ENCODE peak calls at places on chromosome 4, in four cellular contexts. F, W, C and M are unnamed samples.

GRCh38 chr4:184100297-184100885 is 117.3 kb downstream of the ENPP6 start:
- DNase-seq in F (no peak), W (peak; percentile 51), C (no peak), M (no peak)

GRCh38 chr4:173074501-173074946 is 94.1 kb upstream of the GALNT7 start:
- DNase-seq in F (no peak), W (no peak), C (no peak), M (no peak)

GRCh38 chr4:993111-994029 is at the start of gene SLC26A1:
- DNase-seq in F (no peak), W (no peak), C (no peak), M (no peak)

GRCh38 chr4:41108481-41108880 is 105.9 kb downstream of the APBB2 start:
- DNase-seq in F (no peak), W (no peak), C (no peak), M (no peak)

GRCh38 chr4:10204401-10205058 is 87.9 kb upstream of the WDR1 start:
- DNase-seq in F (no peak), W (no peak), C (no peak), M (no peak)

GRCh38 chr4:11768251-11768972 is 339.7 kb upstream of the HS3ST1 start:
- DNase-seq in F (no peak), W (no peak), C (no peak), M (no peak)

GRCh38 chr4:41424541-41424940 is 113.4 kb upstream of the LIMCH1 start:
- DNase-seq in F (no peak), W (no peak), C (no peak), M (no peak)

GRCh38 chr4:85787133-85787532 is 312.2 kb downstream of the ARHGAP24 start:
- DNase-seq in F (no peak), W (no peak), C (no peak), M (no peak)

GRCh38 chr4:73620115-73620792 is at the start of gene RASSF6:
- DNase-seq in F (no peak), W (peak; percentile 86), C (no peak), M (no peak)

GRCh38 chr4:56668267-56668666 is 12.8 kb downstream of the HOPX start:
- DNase-seq in F (no peak), W (peak; percentile 56), C (no peak), M (no peak)

DNA sequence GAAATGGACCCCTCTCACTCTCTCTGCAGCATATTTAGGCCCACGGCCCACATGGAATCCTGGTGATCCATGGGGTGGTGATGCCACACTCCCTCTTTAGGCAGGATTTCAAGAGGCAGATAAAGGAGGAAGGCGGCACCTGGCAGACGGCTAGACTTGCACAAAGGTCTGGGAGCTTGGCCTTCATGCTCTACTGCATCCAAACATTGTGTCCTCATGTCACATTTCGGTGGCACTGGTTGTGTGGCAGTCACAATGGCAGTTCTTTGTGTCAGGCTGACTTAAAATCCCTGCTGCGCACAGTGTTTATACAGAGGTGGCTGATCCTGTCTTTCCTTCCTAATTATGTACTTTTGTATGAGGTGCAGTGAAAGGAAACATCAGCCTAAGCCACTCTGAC is 147.3 kb downstream of the STK32B start:
- DNase-seq in F (no peak), W (no peak), C (no peak), M (no peak)
- H3K27ac ChIP-seq in F (no peak overlapping the region), W (no peak overlapping the region), C (no peak overlapping the region), M (no peak overlapping the region)

DNA sequence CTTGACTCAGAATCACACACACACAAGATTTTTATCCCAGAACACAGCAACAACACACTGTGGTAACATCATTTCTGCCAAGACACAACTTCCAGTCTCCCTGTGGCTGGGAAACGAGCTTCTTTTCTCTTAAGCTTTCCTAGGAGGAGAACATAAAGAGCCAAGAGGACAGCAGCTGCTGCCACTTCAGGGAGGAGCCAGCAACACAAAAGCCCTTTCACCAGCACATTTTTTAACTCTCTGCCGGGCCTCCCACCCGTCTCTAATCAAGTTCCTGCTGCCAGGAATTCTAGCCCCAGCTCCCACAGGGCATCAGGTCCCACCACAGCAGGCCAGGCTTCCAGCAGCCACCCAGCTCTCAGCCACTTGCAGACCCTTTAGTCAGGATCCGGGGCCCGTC is 22.4 kb downstream of the FAT1 start:
- DNase-seq in F (peak; percentile 77), W (no peak), C (peak; percentile 39), M (no peak)
- H3K4me1 ChIP-seq in F (peaks cover 76% of the 10 kb centered on the region), W (no peaks in the 10 kb centered on the region), C (peaks cover 14% of the 10 kb centered on the region), M (peaks cover 77% of the 10 kb centered on the region)

GRCh38 chr4:87056884-87057283 is 122.1 kb downstream of the AFF1 start:
- DNase-seq in F (no peak), W (no peak), C (no peak), M (no peak)

GRCh38 chr4:87055340-87055739 is 120.5 kb downstream of the AFF1 start:
- DNase-seq in F (no peak), W (no peak), C (no peak), M (no peak)

GRCh38 chr4:87060957-87061356 is 126.1 kb downstream of the AFF1 start:
- DNase-seq in F (no peak), W (no peak), C (no peak), M (no peak)

GRCh38 chr4:87057835-87058234 is 123.0 kb downstream of the AFF1 start:
- DNase-seq in F (no peak), W (no peak), C (no peak), M (no peak)

DNA sequence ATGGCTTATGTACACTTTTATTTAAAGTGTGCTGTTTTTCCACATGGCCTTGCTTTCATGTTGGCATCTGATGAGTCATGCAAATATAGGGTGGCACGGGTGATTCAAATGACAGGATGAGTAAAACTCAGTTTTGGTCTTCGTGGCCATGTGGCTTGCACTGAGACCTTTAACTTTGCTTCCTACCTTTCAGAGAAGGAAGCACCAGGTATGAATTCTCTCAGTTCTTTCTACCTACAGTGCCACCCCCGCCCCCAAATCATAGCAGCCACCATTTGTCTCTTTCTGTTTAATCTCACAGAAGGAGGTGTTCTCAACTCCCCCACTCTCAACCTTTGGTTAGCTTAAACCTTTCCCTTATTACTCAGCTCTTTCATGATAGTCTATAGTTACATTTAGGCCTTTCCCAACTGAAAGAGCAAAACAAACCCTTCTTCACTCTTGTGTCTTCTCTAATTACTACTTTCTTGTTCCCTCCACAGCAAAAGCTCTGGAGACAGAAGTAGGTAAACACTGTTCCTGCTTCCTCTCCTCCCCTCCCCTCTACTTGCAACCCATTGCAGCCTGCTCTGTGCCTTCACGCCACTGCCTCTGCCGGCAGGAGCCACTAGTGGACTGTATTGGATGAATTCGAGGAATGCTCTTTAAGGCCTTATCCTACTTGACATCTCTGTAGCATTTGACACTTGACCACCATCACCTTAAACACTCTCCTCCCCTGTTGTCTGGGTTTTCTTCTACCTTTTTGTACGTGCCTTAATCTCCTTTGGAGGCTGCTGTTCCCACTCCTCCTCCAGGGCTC is 123.7 kb downstream of the AFF1 start:
- DNase-seq in F (no peak), W (no peak), C (no peak), M (no peak)
- TF ChIP-seq CTCF in F (peak; percentile 29), W (no peak), C (no peak), M (no peak)

GRCh38 chr4:47482326-47482725 is 2.7 kb upstream of the ATP10D start:
- DNase-seq in F (no peak), W (no peak), C (no peak), M (no peak)

GRCh38 chr4:47483722-47484121 is 1.4 kb upstream of the ATP10D start:
- DNase-seq in F (no peak), W (peak; percentile 44), C (no peak), M (no peak)

GRCh38 chr4:47486306-47486705 is 1.2 kb downstream of the ATP10D start:
- DNase-seq in F (no peak), W (no peak), C (no peak), M (no peak)

GRCh38 chr4:47485047-47485692 is at the start of gene ATP10D:
- DNase-seq in F (peak; percentile 97), W (peak; percentile 88), C (peak; percentile 88), M (peak; percentile 80)

DNA sequence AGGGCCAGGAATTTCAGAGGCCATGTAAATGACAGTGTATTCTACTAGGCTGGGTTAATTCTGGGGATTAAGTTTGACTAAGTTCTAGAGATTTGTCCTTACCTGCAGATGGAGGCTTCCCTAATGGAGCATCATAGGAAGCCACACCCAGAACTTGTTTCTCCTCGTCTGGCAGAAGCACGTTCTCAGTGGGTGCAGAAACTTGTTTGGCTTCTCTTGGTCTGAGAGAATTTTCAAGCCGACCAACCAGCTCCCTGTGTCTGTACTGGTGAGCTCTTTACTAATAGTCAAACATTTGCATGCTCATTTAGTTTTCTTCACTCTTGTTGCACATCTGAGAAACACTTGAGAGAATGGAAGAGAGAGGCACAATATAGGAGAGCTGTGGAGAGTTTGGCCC is 906 bp upstream of the ATP10D start:
- DNase-seq in F (no peak), W (no peak), C (no peak), M (no peak)
- H3K27ac ChIP-seq in F (peak overlapping the region; percentile 91), W (peak overlapping the region; percentile 38), C (peak overlapping the region; percentile 84), M (peak overlapping the region; percentile 87)

GRCh38 chr4:76060506-76060905 is 14.0 kb upstream of the ART3 start:
- DNase-seq in F (no peak), W (no peak), C (no peak), M (no peak)

GRCh38 chr4:76058888-76059426 is 15.6 kb upstream of the ART3 start:
- DNase-seq in F (no peak), W (no peak), C (no peak), M (no peak)

GRCh38 chr4:76055421-76055820 is 19.1 kb upstream of the ART3 start:
- DNase-seq in F (no peak), W (no peak), C (no peak), M (no peak)

GRCh38 chr4:76059750-76060149 is 14.8 kb upstream of the ART3 start:
- DNase-seq in F (no peak), W (no peak), C (no peak), M (no peak)

DNA sequence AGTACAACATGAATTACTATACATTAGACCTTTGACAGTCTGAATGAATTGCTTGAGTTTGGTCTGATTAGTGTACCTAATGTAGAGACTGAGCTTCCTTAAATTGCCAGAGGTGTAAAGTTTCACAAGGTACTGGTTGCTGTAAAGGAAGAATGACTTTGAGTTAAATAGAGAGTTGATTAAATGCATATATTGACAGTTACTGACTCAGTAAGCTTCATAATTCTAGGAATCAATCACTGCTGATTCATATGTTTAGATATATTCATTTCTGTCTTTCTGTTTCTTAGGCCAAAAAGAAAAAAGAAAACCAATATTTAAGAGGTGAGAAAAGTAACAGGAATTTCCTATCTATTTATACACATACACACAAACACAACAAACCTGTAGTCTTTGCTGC is 16.2 kb upstream of the ART3 start:
- DNase-seq in F (no peak), W (no peak), C (no peak), M (no peak)
- H3K4me1 ChIP-seq in F (no peaks in the 10 kb centered on the region), W (no peaks in the 10 kb centered on the region), C (no peaks in the 10 kb centered on the region), M (no peaks in the 10 kb centered on the region)

DNA sequence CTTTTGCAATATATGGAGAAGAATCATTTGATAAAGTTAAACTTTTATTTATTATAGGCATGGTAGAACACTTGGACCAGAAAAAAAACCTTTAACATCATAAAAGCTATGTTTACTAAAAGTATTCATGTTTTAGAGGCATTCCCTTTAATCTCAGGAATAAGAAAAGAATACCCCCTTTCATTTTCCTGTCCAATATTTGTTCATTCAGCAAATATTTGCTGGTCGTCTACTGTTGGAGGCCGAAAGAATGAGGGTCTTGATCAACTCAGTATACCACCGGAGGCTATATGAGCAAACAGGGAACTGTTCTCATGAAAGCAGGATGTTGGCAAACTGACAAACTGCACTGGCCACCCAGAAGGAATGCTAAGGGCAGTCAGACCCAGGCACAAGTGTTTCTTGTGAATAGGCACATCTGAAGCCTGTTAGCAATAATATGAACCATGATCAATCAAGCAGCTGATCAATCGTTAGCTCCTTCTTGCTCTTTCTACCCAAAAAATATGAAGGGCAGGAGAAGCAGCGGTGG is 480.8 kb upstream of the FAT1 start:
- DNase-seq in F (no peak), W (no peak), C (no peak), M (no peak)
- TF ChIP-seq CTCF in F (no peak), W (no peak), C (no peak), M (no peak)

GRCh38 chr4:78058591-78059523 is 1.7 kb downstream of the FRAS1 start:
- DNase-seq in F (peak; percentile 68), W (peak; percentile 7), C (peak; percentile 22), M (peak; percentile 2)
- H3K27ac ChIP-seq in F (no peak overlapping the region), W (no peak overlapping the region), C (peak overlapping the region; percentile 24), M (no peak overlapping the region)